ENCODE peak calls at places on chromosomes 11 and 22, in five cellular contexts. N is HepG2, A is A549, E is H1, F is GM12878. U is an unnamed sample.

GRCh38 chr22:24164243-24164642 is 17.0 kb upstream of the SUSD2 start:
- DNase-seq in E (no peak), N (no peak), A (no peak), F (no peak), U (no peak)

GRCh38 chr22:40044102-40044869 is 49.5 kb downstream of the FAM83F start:
- DNase-seq in E (peak), F (peak), N (peak), A (peak), U (peak)

GRCh38 chr22:27719535-27720227 is 81.9 kb downstream of the MN1 start:
- DNase-seq in F (no peak), E (no peak), N (peak), A (no peak), U (no peak)

GRCh38 chr11:106271126-106271525 is 193.7 kb downstream of the AASDHPPT start:
- DNase-seq in N (no peak), A (no peak), E (no peak), F (no peak), U (no peak)

GRCh38 chr11:17267576-17267975 is 9.0 kb upstream of the NUCB2 start:
- DNase-seq in E (no peak), A (peak), N (no peak), F (no peak), U (peak)

GRCh38 chr11:111148116-111148515 is 97.4 kb upstream of the POU2AF2 start:
- DNase-seq in E (no peak), A (no peak), F (no peak), N (no peak), U (no peak)

GRCh38 chr22:49119551-49119952 is 708.1 kb downstream of the BRD1 start:
- DNase-seq in N (no peak), A (no peak), E (no peak), F (no peak), U (no peak)

GRCh38 chr11:47943721-47944554 is 36.4 kb upstream of the PTPRJ start:
- DNase-seq in F (no peak), E (peak), N (no peak), A (peak), U (no peak)

GRCh38 chr11:75656044-75656726 is 12.7 kb downstream of the MAP6 start:
- DNase-seq in A (no peak), N (peak), F (no peak), E (no peak), U (no peak)

GRCh38 chr22:31857247-31857646 is 87.1 kb upstream of the YWHAH start:
- DNase-seq in E (peak), A (no peak), N (no peak), F (no peak), U (no peak)

GRCh38 chr11:14058061-14058460 is 95.5 kb downstream of the SPON1 start:
- DNase-seq in N (no peak), F (no peak), A (no peak), E (no peak), U (no peak)

GRCh38 chr11:9206496-9206895 is 58.7 kb downstream of the DENND5A start:
- DNase-seq in E (no peak), F (no peak), A (no peak), N (no peak), U (no peak)

GRCh38 chr11:33643167-33643817 is 57.3 kb downstream of the C11orf91 start:
- DNase-seq in F (no peak), N (no peak), A (no peak), E (no peak), U (no peak)

GRCh38 chr22:50723991-50724390 is 14.0 kb upstream of the ACR start:
- DNase-seq in E (no peak), A (no peak), N (no peak), F (no peak), U (no peak)

GRCh38 chr11:97610000-97610399 is 1220.2 kb downstream of the JRKL start:
- DNase-seq in N (no peak), A (no peak), F (no peak), E (no peak), U (no peak)

GRCh38 chr22:26568207-26568706 is 21.7 kb downstream of the TPST2 start:
- DNase-seq in F (no peak), A (no peak), E (no peak), N (no peak), U (no peak)

GRCh38 chr11:91067666-91068065 is 844.8 kb upstream of the CHORDC1 start:
- DNase-seq in F (no peak), A (no peak), N (no peak), E (no peak), U (no peak)

GRCh38 chr11:92329137-92329536 is 104.5 kb downstream of the FAT3 start:
- DNase-seq in A (no peak), N (no peak), E (no peak), F (no peak), U (no peak)

GRCh38 chr11:42770444-42771065 is 541.2 kb upstream of the API5 start:
- DNase-seq in A (no peak), N (peak), F (no peak), E (peak), U (no peak)

GRCh38 chr22:42151924-42152635 is 21.5 kb upstream of the CYP2D6 start:
- DNase-seq in N (no peak), A (no peak), E (peak), F (no peak), U (no peak)

DNA sequence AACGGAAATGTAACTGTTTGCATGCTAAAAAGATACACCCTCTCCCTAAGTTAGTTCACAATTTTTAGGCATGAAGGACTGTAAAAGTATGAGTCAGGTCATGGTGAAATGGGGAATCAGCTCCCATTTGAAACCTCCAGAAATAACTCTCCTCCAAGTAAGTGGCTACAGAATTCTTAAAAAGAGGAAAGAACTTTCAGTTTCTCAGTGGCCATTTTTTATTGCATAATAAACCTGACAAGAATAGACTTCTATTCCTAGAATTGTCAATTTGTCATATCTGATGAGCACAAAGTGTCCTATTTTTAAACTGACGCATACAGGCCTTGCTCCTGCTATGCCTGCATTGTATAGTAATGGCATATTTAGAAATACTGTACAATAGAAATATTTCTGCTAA is 612.2 kb downstream of the CNTN5 start:
- DNase-seq in N (no peak), E (no peak), F (no peak), A (no peak), U (no peak)
- TF ChIP-seq RAD21 in N (no peak), E (no peak), F (no peak), A (no peak), U (no peak)

DNA sequence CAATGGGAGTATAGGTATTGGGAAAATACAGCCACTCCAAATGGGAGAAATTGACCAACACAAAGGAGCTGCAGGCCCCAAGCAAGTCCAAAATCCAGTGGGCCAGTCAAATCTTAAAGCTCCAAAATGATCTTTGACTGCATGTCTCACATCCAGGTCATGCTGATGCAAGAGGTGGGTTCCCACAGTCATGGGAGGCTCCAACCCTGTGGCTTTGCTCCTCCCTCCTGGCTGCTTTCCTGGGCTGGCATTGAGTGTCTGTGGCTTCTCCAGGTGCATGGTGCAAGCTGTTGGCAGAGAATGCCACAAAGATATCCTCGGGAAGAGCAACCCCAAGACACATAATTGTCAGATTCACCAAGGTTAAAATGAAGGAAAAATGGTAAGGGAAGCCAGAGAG is 80.8 kb downstream of the IGLL5 start:
- DNase-seq in E (no peak), F (no peak), A (no peak), N (no peak), U (no peak)
- TF ChIP-seq MAX in E (no peak), F (no peak), A (no peak), N (no peak), U (no peak)

GRCh38 chr11:126636911-126637799 is 281.7 kb downstream of the ST3GAL4 start:
- DNase-seq in F (no peak), E (no peak), A (peak), N (no peak), U (no peak)
- TF ChIP-seq CEBPB in F (no peak), E (no peak), A (no peak), N (no peak), U (no peak)

DNA sequence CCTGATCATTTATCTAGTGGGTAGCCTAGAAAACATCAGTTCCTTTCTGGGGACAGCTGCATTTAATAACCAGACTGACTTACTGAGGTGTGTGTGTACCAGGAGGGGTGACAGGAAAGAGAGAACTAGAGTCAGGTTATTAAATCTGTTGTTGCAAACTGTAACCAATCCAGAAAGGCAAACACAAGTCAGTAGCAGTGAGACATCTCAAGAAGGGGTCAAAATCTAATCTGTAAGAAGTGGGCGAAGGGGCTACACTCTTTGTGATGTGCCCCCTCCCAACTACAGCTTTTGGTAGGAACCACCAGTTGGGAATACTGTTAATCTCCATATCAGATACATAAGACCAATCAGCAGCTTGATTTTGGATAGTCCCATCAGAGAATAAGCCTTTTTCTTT is 26.3 kb downstream of the CUL5 start:
- DNase-seq in N (no peak), F (no peak), E (no peak), A (no peak), U (no peak)
- TF ChIP-seq RAD21 in N (no peak), F (no peak), E (no peak), A (no peak), U (no peak)

DNA sequence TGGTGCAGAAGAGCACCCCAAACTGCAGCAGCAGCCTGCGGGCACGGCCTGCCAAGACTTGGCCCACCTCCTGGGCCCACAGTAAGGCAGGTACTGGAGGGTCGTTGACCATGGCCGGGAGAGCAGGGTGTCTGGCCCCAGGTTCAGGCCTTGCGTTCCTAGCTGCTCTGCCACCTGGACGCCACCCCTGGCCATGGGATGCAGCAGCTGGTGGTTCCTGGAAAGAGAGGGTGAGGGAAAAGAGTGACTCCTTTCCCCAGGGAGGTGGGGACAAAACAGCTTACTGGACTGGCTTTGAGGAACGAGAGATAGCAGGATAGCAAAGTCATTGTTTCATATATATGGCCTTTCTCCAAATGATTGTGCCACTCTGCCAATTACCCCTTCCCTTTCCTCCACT is 1.8 kb downstream of the BSCL2 start:
- DNase-seq in N (no peak), F (no peak), A (peak), E (no peak), U (no peak)
- TF ChIP-seq MAX in N (no peak), F (no peak), A (no peak), E (no peak), U (no peak)

GRCh38 chr11:1959786-1960185 is 12.7 kb downstream of the MRPL23 start:
- DNase-seq in E (no peak), N (no peak), A (no peak), F (no peak), U (no peak)
- TF ChIP-seq CEBPB in E (no peak), N (no peak), A (no peak), F (no peak), U (no peak)

DNA sequence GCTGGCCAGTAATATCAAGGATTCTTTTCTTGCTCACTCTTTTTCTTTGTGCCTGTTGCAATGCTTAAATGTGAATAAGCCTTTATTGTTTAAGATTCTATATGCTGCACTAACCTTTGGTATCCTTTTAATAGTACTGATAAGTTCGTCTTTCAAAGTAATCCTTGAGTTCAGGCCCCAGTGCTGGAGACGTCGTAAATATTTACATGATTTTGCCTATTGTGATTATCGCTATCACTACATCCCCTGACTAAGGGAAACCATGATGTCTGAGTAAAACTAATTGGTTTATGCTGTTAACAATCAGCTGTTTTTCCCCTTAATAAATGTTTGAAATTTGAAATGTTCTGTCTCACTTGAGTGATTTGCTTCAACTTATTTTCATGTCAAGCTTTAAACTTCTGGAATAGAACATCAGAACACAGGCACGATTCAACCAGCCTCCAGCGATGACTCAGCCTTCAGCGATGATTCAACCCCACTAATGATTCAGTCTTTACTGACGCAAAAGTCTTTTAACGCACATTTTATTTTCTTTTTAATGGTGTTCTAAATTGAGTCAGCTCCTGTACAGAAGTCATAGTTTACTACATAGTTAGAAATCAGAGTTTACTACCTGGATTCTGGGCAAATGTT is 3.9 kb downstream of the HTATIP2 start:
- DNase-seq in E (no peak), A (peak), F (no peak), N (peak), U (peak)
- TF ChIP-seq RAD21 in E (no peak), A (no peak), F (no peak), N (no peak), U (no peak)

GRCh38 chr11:107732327-107733051 is 20.6 kb upstream of the SLN start:
- DNase-seq in N (no peak), A (no peak), E (no peak), F (peak), U (no peak)

GRCh38 chr11:107733518-107733917 is 21.7 kb upstream of the SLN start:
- DNase-seq in A (no peak), N (no peak), F (peak), E (no peak), U (no peak)

GRCh38 chr11:107740256-107740655 is 28.4 kb upstream of the SLN start:
- DNase-seq in E (no peak), A (no peak), N (no peak), F (no peak), U (no peak)

GRCh38 chr11:107731911-107732310 is 20.1 kb upstream of the SLN start:
- DNase-seq in A (no peak), E (no peak), F (no peak), N (no peak), U (no peak)

GRCh38 chr11:107736546-107736945 is 24.7 kb upstream of the SLN start:
- DNase-seq in N (no peak), E (no peak), A (no peak), F (no peak), U (no peak)
- TF ChIP-seq MAX in N (no peak), E (no peak), A (no peak), F (no peak), U (no peak)

GRCh38 chr11:122862091-122862490 is 20.5 kb upstream of the JHY start:
- DNase-seq in F (no peak), N (no peak), E (no peak), A (no peak), U (no peak)

GRCh38 chr11:122861631-122862030 is 20.9 kb upstream of the JHY start:
- DNase-seq in E (no peak), F (no peak), N (no peak), A (no peak), U (no peak)

GRCh38 chr11:122864386-122864785 is 18.2 kb upstream of the JHY start:
- DNase-seq in N (no peak), E (no peak), F (no peak), A (no peak), U (no peak)

GRCh38 chr11:122869622-122870021 is 12.9 kb upstream of the JHY start:
- DNase-seq in A (no peak), E (no peak), F (no peak), N (no peak), U (no peak)

GRCh38 chr11:122863704-122864326 is 18.7 kb upstream of the JHY start:
- DNase-seq in A (peak), F (no peak), E (no peak), N (no peak), U (peak)
- TF ChIP-seq CEBPB in A (no peak), F (no peak), E (no peak), N (no peak), U (no peak)

U was measured in HCT116.